ENCODE peak calls at places on chromosomes 11 and 22, in ten cellular contexts. One of them, this sample, is unnamed.

GRCh38 chr11:74647404-74647803 is 55.0 kb downstream of the POLD3 start:
- DNase-seq in cardiac muscle cell: no peak
- DNase-seq in CD8-positive, alpha-beta memory T cell: no peak
- DNase-seq in kidney: no peak
- DNase-seq in colonic mucosa: no peak
- DNase-seq in A549: no peak
- DNase-seq in PC-3: no peak
- DNase-seq in right cardiac atrium: no peak
- DNase-seq in Caco-2: no peak
- DNase-seq in effector memory CD4-positive, alpha-beta T cell: no peak
- DNase-seq in this sample: no peak

GRCh38 chr11:126105748-126106080 is 43.0 kb upstream of the CDON start:
- DNase-seq in cardiac muscle cell: no peak
- DNase-seq in CD8-positive, alpha-beta memory T cell: no peak
- DNase-seq in kidney: no peak
- DNase-seq in colonic mucosa: no peak
- DNase-seq in A549: no peak
- DNase-seq in PC-3: no peak
- DNase-seq in right cardiac atrium: no peak
- DNase-seq in Caco-2: no peak
- DNase-seq in effector memory CD4-positive, alpha-beta T cell: no peak
- DNase-seq in this sample: no peak

GRCh38 chr11:101442171-101442570 is 141.6 kb downstream of the TRPC6 start:
- DNase-seq in cardiac muscle cell: no peak
- DNase-seq in CD8-positive, alpha-beta memory T cell: no peak
- DNase-seq in kidney: no peak
- DNase-seq in colonic mucosa: no peak
- DNase-seq in A549: no peak
- DNase-seq in PC-3: peak; percentile 51
- DNase-seq in right cardiac atrium: no peak
- DNase-seq in Caco-2: no peak
- DNase-seq in effector memory CD4-positive, alpha-beta T cell: no peak
- DNase-seq in this sample: no peak

GRCh38 chr11:128057786-128058395 is 529.5 kb downstream of the ETS1 start:
- DNase-seq in cardiac muscle cell: no peak
- DNase-seq in CD8-positive, alpha-beta memory T cell: no peak
- DNase-seq in kidney: no peak
- DNase-seq in colonic mucosa: no peak
- DNase-seq in A549: no peak
- DNase-seq in PC-3: no peak
- DNase-seq in right cardiac atrium: no peak
- DNase-seq in Caco-2: no peak
- DNase-seq in effector memory CD4-positive, alpha-beta T cell: no peak
- DNase-seq in this sample: no peak

GRCh38 chr22:32042924-32043323 is at the start of gene SLC5A1:
- DNase-seq in cardiac muscle cell: no peak
- DNase-seq in CD8-positive, alpha-beta memory T cell: no peak
- DNase-seq in kidney: peak; percentile 85
- DNase-seq in colonic mucosa: peak; percentile 91
- DNase-seq in A549: no peak
- DNase-seq in PC-3: peak; percentile 56
- DNase-seq in right cardiac atrium: no peak
- DNase-seq in Caco-2: no peak
- DNase-seq in effector memory CD4-positive, alpha-beta T cell: no peak
- DNase-seq in this sample: no peak

GRCh38 chr11:848380-848931 is 5.8 kb downstream of the TSPAN4 start:
- DNase-seq in cardiac muscle cell: peak; percentile 61
- DNase-seq in CD8-positive, alpha-beta memory T cell: peak; percentile 59
- DNase-seq in kidney: no peak
- DNase-seq in colonic mucosa: no peak
- DNase-seq in A549: peak; percentile 72
- DNase-seq in PC-3: no peak
- DNase-seq in right cardiac atrium: peak; percentile 81
- DNase-seq in Caco-2: peak; percentile 75
- DNase-seq in effector memory CD4-positive, alpha-beta T cell: peak; percentile 46
- DNase-seq in this sample: no peak

GRCh38 chr22:40509401-40510134 is 127.0 kb downstream of the MRTFA start:
- DNase-seq in cardiac muscle cell: no peak
- DNase-seq in CD8-positive, alpha-beta memory T cell: no peak
- DNase-seq in kidney: no peak
- DNase-seq in colonic mucosa: peak; percentile 44
- DNase-seq in A549: no peak
- DNase-seq in PC-3: no peak
- DNase-seq in right cardiac atrium: peak; percentile 87
- DNase-seq in Caco-2: peak; percentile 66
- DNase-seq in effector memory CD4-positive, alpha-beta T cell: no peak
- DNase-seq in this sample: no peak

GRCh38 chr11:133977067-133977681 is 20.4 kb upstream of the IGSF9B start:
- DNase-seq in cardiac muscle cell: no peak
- DNase-seq in CD8-positive, alpha-beta memory T cell: no peak
- DNase-seq in kidney: no peak
- DNase-seq in colonic mucosa: no peak
- DNase-seq in A549: no peak
- DNase-seq in PC-3: no peak
- DNase-seq in right cardiac atrium: no peak
- DNase-seq in Caco-2: no peak
- DNase-seq in effector memory CD4-positive, alpha-beta T cell: no peak
- DNase-seq in this sample: no peak

GRCh38 chr11:12693485-12694181 is 19.4 kb downstream of the TEAD1 start:
- DNase-seq in cardiac muscle cell: no peak
- DNase-seq in CD8-positive, alpha-beta memory T cell: no peak
- DNase-seq in kidney: peak; percentile 79
- DNase-seq in colonic mucosa: peak; percentile 57
- DNase-seq in A549: peak; percentile 73
- DNase-seq in PC-3: peak; percentile 96
- DNase-seq in right cardiac atrium: peak; percentile 74
- DNase-seq in Caco-2: no peak
- DNase-seq in effector memory CD4-positive, alpha-beta T cell: no peak
- DNase-seq in this sample: no peak

GRCh38 chr11:113249491-113249763 is 65.0 kb upstream of the TTC12 start:
- DNase-seq in cardiac muscle cell: no peak
- DNase-seq in CD8-positive, alpha-beta memory T cell: no peak
- DNase-seq in kidney: no peak
- DNase-seq in colonic mucosa: no peak
- DNase-seq in A549: no peak
- DNase-seq in PC-3: peak; percentile 12
- DNase-seq in right cardiac atrium: no peak
- DNase-seq in Caco-2: peak; percentile 25
- DNase-seq in effector memory CD4-positive, alpha-beta T cell: no peak
- DNase-seq in this sample: no peak

GRCh38 chr22:43378011-43378704 is 33.7 kb upstream of the MPPED1 start:
- DNase-seq in cardiac muscle cell: peak; percentile 86
- DNase-seq in CD8-positive, alpha-beta memory T cell: no peak
- DNase-seq in kidney: peak; percentile 30
- DNase-seq in colonic mucosa: peak; percentile 34
- DNase-seq in A549: no peak
- DNase-seq in PC-3: no peak
- DNase-seq in right cardiac atrium: no peak
- DNase-seq in Caco-2: no peak
- DNase-seq in effector memory CD4-positive, alpha-beta T cell: no peak
- DNase-seq in this sample: no peak

GRCh38 chr11:40797981-40798380 is 661.5 kb downstream of the LRRC4C start:
- DNase-seq in cardiac muscle cell: no peak
- DNase-seq in CD8-positive, alpha-beta memory T cell: no peak
- DNase-seq in kidney: no peak
- DNase-seq in colonic mucosa: no peak
- DNase-seq in A549: no peak
- DNase-seq in PC-3: peak; percentile 23
- DNase-seq in right cardiac atrium: no peak
- DNase-seq in Caco-2: no peak
- DNase-seq in effector memory CD4-positive, alpha-beta T cell: no peak
- DNase-seq in this sample: no peak

GRCh38 chr11:126588630-126589491 is 233.4 kb downstream of the ST3GAL4 start:
- DNase-seq in cardiac muscle cell: no peak
- DNase-seq in CD8-positive, alpha-beta memory T cell: no peak
- DNase-seq in kidney: no peak
- DNase-seq in colonic mucosa: no peak
- DNase-seq in A549: no peak
- DNase-seq in PC-3: no peak
- DNase-seq in right cardiac atrium: no peak
- DNase-seq in Caco-2: no peak
- DNase-seq in effector memory CD4-positive, alpha-beta T cell: no peak
- DNase-seq in this sample: no peak

DNA sequence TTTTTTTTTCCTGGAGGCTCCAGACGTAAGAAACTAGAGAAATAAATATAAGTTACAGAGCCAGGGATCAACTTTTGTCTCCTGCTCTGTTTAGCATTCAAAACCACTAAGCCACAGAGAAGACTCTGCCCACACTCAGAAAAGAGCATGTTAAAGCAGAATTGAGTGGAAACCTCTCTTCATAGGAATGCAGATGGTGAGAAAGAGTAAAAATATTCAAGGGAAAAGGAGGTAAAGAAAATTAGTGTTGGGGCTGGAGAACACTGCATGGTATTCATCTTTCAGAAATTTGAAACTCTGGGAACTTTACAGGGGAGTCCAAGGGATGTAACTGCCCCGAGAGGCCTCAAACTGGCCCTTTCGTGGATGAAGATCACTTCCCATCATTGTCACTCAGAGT is 65.1 kb downstream of the CLMP start:
- DNase-seq in cardiac muscle cell: no peak
- DNase-seq in CD8-positive, alpha-beta memory T cell: no peak
- DNase-seq in kidney: no peak
- DNase-seq in colonic mucosa: no peak
- DNase-seq in A549: no peak
- DNase-seq in PC-3: no peak
- DNase-seq in right cardiac atrium: no peak
- DNase-seq in Caco-2: no peak
- DNase-seq in effector memory CD4-positive, alpha-beta T cell: no peak
- DNase-seq in this sample: no peak
- H3K4me1 ChIP-seq in cardiac muscle cell: no peaks in the 10 kb centered on the region
- H3K4me1 ChIP-seq in CD8-positive, alpha-beta memory T cell: no peaks in the 10 kb centered on the region
- H3K4me1 ChIP-seq in kidney: no peaks in the 10 kb centered on the region
- H3K4me1 ChIP-seq in colonic mucosa: no peaks in the 10 kb centered on the region
- H3K4me1 ChIP-seq in A549: peaks cover 9% of the 10 kb centered on the region
- H3K4me1 ChIP-seq in PC-3: no peaks in the 10 kb centered on the region
- H3K4me1 ChIP-seq in right cardiac atrium: no peaks in the 10 kb centered on the region
- H3K4me1 ChIP-seq in Caco-2: no peaks in the 10 kb centered on the region
- H3K4me1 ChIP-seq in effector memory CD4-positive, alpha-beta T cell: no peaks in the 10 kb centered on the region
- H3K4me1 ChIP-seq in this sample: no peaks in the 10 kb centered on the region

GRCh38 chr11:120065876-120066275 is 72.0 kb downstream of the TRIM29 start:
- DNase-seq in cardiac muscle cell: no peak
- DNase-seq in CD8-positive, alpha-beta memory T cell: no peak
- DNase-seq in kidney: no peak
- DNase-seq in colonic mucosa: no peak
- DNase-seq in A549: no peak
- DNase-seq in PC-3: no peak
- DNase-seq in right cardiac atrium: no peak
- DNase-seq in Caco-2: no peak
- DNase-seq in effector memory CD4-positive, alpha-beta T cell: no peak
- DNase-seq in this sample: no peak
- H3K9me3 ChIP-seq in cardiac muscle cell: no peaks in the 10 kb centered on the region
- H3K9me3 ChIP-seq in CD8-positive, alpha-beta memory T cell: no peaks in the 10 kb centered on the region
- H3K9me3 ChIP-seq in kidney: no peaks in the 10 kb centered on the region
- H3K9me3 ChIP-seq in colonic mucosa: no peaks in the 10 kb centered on the region
- H3K9me3 ChIP-seq in A549: no peaks in the 10 kb centered on the region
- H3K9me3 ChIP-seq in PC-3: no peaks in the 10 kb centered on the region
- H3K9me3 ChIP-seq in right cardiac atrium: no peaks in the 10 kb centered on the region
- H3K9me3 ChIP-seq in Caco-2: no peaks in the 10 kb centered on the region
- H3K9me3 ChIP-seq in effector memory CD4-positive, alpha-beta T cell: no peaks in the 10 kb centered on the region
- H3K9me3 ChIP-seq in this sample: no peaks in the 10 kb centered on the region

DNA sequence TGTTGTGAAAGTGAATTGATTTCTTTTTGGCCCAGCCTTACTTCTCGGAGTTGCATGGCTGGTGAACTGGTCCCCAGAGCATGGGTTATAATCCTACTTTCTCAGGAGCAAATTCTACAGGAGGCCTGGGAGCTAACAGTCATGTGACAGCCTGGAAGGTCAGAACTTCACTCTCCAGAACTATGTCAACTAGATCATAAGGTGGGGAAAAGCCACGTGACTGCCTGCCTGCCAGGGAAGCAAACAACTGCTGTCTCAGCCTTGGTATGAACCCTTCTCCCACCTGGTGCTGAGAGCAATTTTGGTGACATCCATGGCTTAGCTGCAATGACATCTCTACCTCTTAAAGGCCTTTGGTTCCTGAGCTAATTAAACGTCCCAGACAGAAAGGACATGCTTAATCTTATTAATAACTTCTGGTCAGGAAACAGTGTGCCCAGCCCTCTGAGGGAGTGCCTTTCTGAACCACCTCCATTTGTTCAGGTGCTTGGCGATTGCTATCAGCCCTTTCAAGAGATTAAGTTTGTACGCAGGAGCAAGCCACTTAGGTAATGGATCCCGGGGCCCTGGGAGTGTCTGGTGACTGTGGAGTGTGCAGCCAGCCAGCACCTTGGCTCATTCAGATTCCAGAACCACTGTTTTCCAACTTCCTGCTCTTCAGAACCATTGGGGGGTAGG is 1.4 kb upstream of the CREB3L1 start:
- DNase-seq in cardiac muscle cell: no peak
- DNase-seq in CD8-positive, alpha-beta memory T cell: no peak
- DNase-seq in kidney: peak; percentile 35
- DNase-seq in colonic mucosa: peak; percentile 91
- DNase-seq in A549: no peak
- DNase-seq in PC-3: no peak
- DNase-seq in right cardiac atrium: no peak
- DNase-seq in Caco-2: peak; percentile 58
- DNase-seq in effector memory CD4-positive, alpha-beta T cell: no peak
- DNase-seq in this sample: no peak
- H3K4me1 ChIP-seq in cardiac muscle cell: peaks cover 28% of the 10 kb centered on the region
- H3K4me1 ChIP-seq in CD8-positive, alpha-beta memory T cell: no peaks in the 10 kb centered on the region
- H3K4me1 ChIP-seq in kidney: peaks cover 29% of the 10 kb centered on the region
- H3K4me1 ChIP-seq in colonic mucosa: peaks cover 21% of the 10 kb centered on the region
- H3K4me1 ChIP-seq in A549: peaks cover 52% of the 10 kb centered on the region
- H3K4me1 ChIP-seq in PC-3: peaks cover 29% of the 10 kb centered on the region
- H3K4me1 ChIP-seq in right cardiac atrium: peaks cover 18% of the 10 kb centered on the region
- H3K4me1 ChIP-seq in Caco-2: peaks cover 73% of the 10 kb centered on the region
- H3K4me1 ChIP-seq in effector memory CD4-positive, alpha-beta T cell: peaks cover 10% of the 10 kb centered on the region
- H3K4me1 ChIP-seq in this sample: peaks cover 6% of the 10 kb centered on the region

GRCh38 chr11:71060358-71060757 is 192.0 kb downstream of the SHANK2 start:
- DNase-seq in cardiac muscle cell: no peak
- DNase-seq in CD8-positive, alpha-beta memory T cell: no peak
- DNase-seq in kidney: no peak
- DNase-seq in colonic mucosa: no peak
- DNase-seq in A549: no peak
- DNase-seq in PC-3: no peak
- DNase-seq in right cardiac atrium: no peak
- DNase-seq in Caco-2: no peak
- DNase-seq in effector memory CD4-positive, alpha-beta T cell: no peak
- DNase-seq in this sample: no peak

GRCh38 chr11:71055925-71056324 is 196.5 kb downstream of the SHANK2 start:
- DNase-seq in cardiac muscle cell: no peak
- DNase-seq in CD8-positive, alpha-beta memory T cell: no peak
- DNase-seq in kidney: no peak
- DNase-seq in colonic mucosa: no peak
- DNase-seq in A549: no peak
- DNase-seq in PC-3: no peak
- DNase-seq in right cardiac atrium: no peak
- DNase-seq in Caco-2: no peak
- DNase-seq in effector memory CD4-positive, alpha-beta T cell: no peak
- DNase-seq in this sample: no peak

GRCh38 chr11:71062199-71062598 is 190.2 kb downstream of the SHANK2 start:
- DNase-seq in cardiac muscle cell: no peak
- DNase-seq in CD8-positive, alpha-beta memory T cell: no peak
- DNase-seq in kidney: no peak
- DNase-seq in colonic mucosa: no peak
- DNase-seq in A549: no peak
- DNase-seq in PC-3: no peak
- DNase-seq in right cardiac atrium: no peak
- DNase-seq in Caco-2: no peak
- DNase-seq in effector memory CD4-positive, alpha-beta T cell: no peak
- DNase-seq in this sample: no peak

GRCh38 chr11:71063129-71063528 is 189.2 kb downstream of the SHANK2 start:
- DNase-seq in cardiac muscle cell: no peak
- DNase-seq in CD8-positive, alpha-beta memory T cell: no peak
- DNase-seq in kidney: no peak
- DNase-seq in colonic mucosa: no peak
- DNase-seq in A549: no peak
- DNase-seq in PC-3: no peak
- DNase-seq in right cardiac atrium: no peak
- DNase-seq in Caco-2: no peak
- DNase-seq in effector memory CD4-positive, alpha-beta T cell: no peak
- DNase-seq in this sample: no peak

GRCh38 chr11:71059662-71060061 is 192.7 kb downstream of the SHANK2 start:
- DNase-seq in cardiac muscle cell: no peak
- DNase-seq in CD8-positive, alpha-beta memory T cell: no peak
- DNase-seq in kidney: no peak
- DNase-seq in colonic mucosa: no peak
- DNase-seq in A549: no peak
- DNase-seq in PC-3: no peak
- DNase-seq in right cardiac atrium: no peak
- DNase-seq in Caco-2: no peak
- DNase-seq in effector memory CD4-positive, alpha-beta T cell: no peak
- DNase-seq in this sample: no peak
- H3K9me3 ChIP-seq in cardiac muscle cell: no peaks in the 10 kb centered on the region
- H3K9me3 ChIP-seq in CD8-positive, alpha-beta memory T cell: no peaks in the 10 kb centered on the region
- H3K9me3 ChIP-seq in kidney: no peaks in the 10 kb centered on the region
- H3K9me3 ChIP-seq in colonic mucosa: no peaks in the 10 kb centered on the region
- H3K9me3 ChIP-seq in A549: no peaks in the 10 kb centered on the region
- H3K9me3 ChIP-seq in PC-3: no peaks in the 10 kb centered on the region
- H3K9me3 ChIP-seq in right cardiac atrium: no peaks in the 10 kb centered on the region
- H3K9me3 ChIP-seq in Caco-2: no peaks in the 10 kb centered on the region
- H3K9me3 ChIP-seq in effector memory CD4-positive, alpha-beta T cell: no peaks in the 10 kb centered on the region
- H3K9me3 ChIP-seq in this sample: no peaks in the 10 kb centered on the region

This sample was measured in iPS DF 6.9.